ENCODE peak calls at places on chromosomes 4 and X, in five cellular contexts. Y, M, V, R and F are unnamed samples.

GRCh38 chr4:39814403-39815185 is 116.7 kb downstream of the UBE2K start:
- DNase-seq in V (no peak), Y (peak), M (no peak), R (peak), F (no peak)

GRCh38 chrX:76428243-76429130 is 977 bp downstream of the MAGEE1 start:
- DNase-seq in R (no peak), M (peak), Y (no peak), V (peak), F (no peak)

GRCh38 chr4:139167774-139168444 is 9.1 kb downstream of the ELF2 start:
- DNase-seq in Y (peak), V (no peak), M (no peak), R (peak), F (no peak)

GRCh38 chrX:119552508-119552907 is 12.7 kb downstream of the STEEP1 start:
- DNase-seq in V (no peak), M (no peak), Y (peak), R (peak), F (no peak)

GRCh38 chr4:38449506-38450174 is 214.4 kb upstream of the KLF3 start:
- DNase-seq in V (no peak), M (peak), Y (no peak), R (peak), F (peak)

GRCh38 chr4:176443117-176443516 is 123.4 kb downstream of the SPCS3 start:
- DNase-seq in Y (peak), M (no peak), R (peak), V (no peak), F (no peak)

GRCh38 chrX:107576841-107577240 is 51.5 kb upstream of the PRPS1 start:
- DNase-seq in Y (no peak), V (no peak), R (no peak), M (no peak), F (no peak)

GRCh38 chr4:83074086-83074704 is 39.2 kb downstream of the COPS4 start:
- DNase-seq in M (no peak), Y (peak), R (peak), V (no peak), F (peak)

GRCh38 chr4:65943076-65943475 is 272.8 kb upstream of the EPHA5 start:
- DNase-seq in R (no peak), Y (peak), V (peak), M (no peak), F (no peak)

GRCh38 chr4:175891863-175892262 is 79.8 kb upstream of the GPM6A start:
- DNase-seq in V (peak), R (no peak), M (no peak), Y (peak), F (peak)

GRCh38 chr4:40886931-40887330 is 137.2 kb downstream of the NSUN7 start:
- DNase-seq in M (no peak), Y (peak), V (no peak), R (no peak), F (no peak)

GRCh38 chr4:182649698-182650477 is 267.3 kb downstream of the DCTD start:
- DNase-seq in M (no peak), R (no peak), V (no peak), Y (no peak), F (no peak)

GRCh38 chrX:119692241-119693031 is 532 bp downstream of the SEPTIN6 start:
- DNase-seq in V (no peak), Y (peak), R (peak), M (peak), F (peak)

GRCh38 chrX:35787867-35788266 is 10.3 kb upstream of the MAGEB16 start:
- DNase-seq in M (no peak), R (no peak), Y (no peak), V (no peak), F (no peak)

GRCh38 chr4:119035941-119036737 is 99.5 kb upstream of the MYOZ2 start:
- DNase-seq in Y (no peak), V (no peak), R (no peak), M (no peak), F (no peak)

GRCh38 chr4:182879913-182880312 is 37.3 kb downstream of the DCTD start:
- DNase-seq in V (no peak), M (no peak), Y (no peak), R (no peak), F (no peak)

GRCh38 chr4:130424211-130424610 is 1328.3 kb downstream of the C4orf33 start:
- DNase-seq in M (no peak), V (no peak), Y (no peak), R (no peak), F (no peak)

GRCh38 chr4:95549246-95550138 is 719 bp upstream of the UNC5C start:
- DNase-seq in R (peak), V (no peak), Y (peak), M (peak), F (no peak)

GRCh38 chrX:1313788-1314187 is 22.8 kb upstream of the IL3RA start:
- DNase-seq in Y (no peak), R (no peak), M (no peak), V (no peak), F (no peak)

GRCh38 chr4:138406881-138407280 is 164.7 kb upstream of the SLC7A11 start:
- DNase-seq in R (no peak), M (no peak), Y (peak), V (no peak), F (no peak)

GRCh38 chrX:69277961-69278795 is 112.9 kb upstream of the PJA1 start:
- DNase-seq in Y (no peak), M (peak), V (no peak), R (no peak), F (no peak)

GRCh38 chrX:123833387-123833786 is 26.5 kb upstream of the XIAP start:
- DNase-seq in Y (peak), V (peak), R (peak), M (peak), F (peak)

GRCh38 chrX:106731590-106731989 is 5.1 kb downstream of the RNF128 start:
- DNase-seq in M (no peak), V (no peak), R (no peak), Y (no peak), F (no peak)

GRCh38 chr4:183443609-183444148 is 757 bp upstream of the CDKN2AIP start:
- DNase-seq in Y (no peak), V (no peak), M (no peak), R (no peak), F (no peak)

GRCh38 chr4:37946503-37947179 is 13.6 kb upstream of the PTTG2 start:
- DNase-seq in M (no peak), V (no peak), R (no peak), Y (no peak), F (no peak)

GRCh38 chr4:110442309-110442708 is 33.6 kb upstream of the ENPEP start:
- DNase-seq in V (no peak), R (no peak), Y (no peak), M (no peak), F (no peak)

GRCh38 chr4:20995591-20995990 is 295.3 kb downstream of the PACRGL start:
- DNase-seq in R (no peak), Y (no peak), V (no peak), M (no peak), F (no peak)

GRCh38 chr4:88211473-88212252 is 53.2 kb upstream of the ABCG2 start:
- DNase-seq in V (peak), M (peak), Y (peak), R (peak), F (no peak)

GRCh38 chr4:71765837-71766236 is 18.0 kb downstream of the GC start:
- DNase-seq in R (no peak), M (no peak), V (no peak), Y (no peak), F (no peak)

GRCh38 chr4:687975-688694 is 816 bp downstream of the SLC49A3 start:
- DNase-seq in V (no peak), R (no peak), Y (no peak), M (no peak), F (no peak)

GRCh38 chrX:107674480-107675364 is 46.4 kb downstream of the PRPS1 start:
- DNase-seq in Y (peak), R (no peak), M (no peak), V (no peak), F (no peak)

GRCh38 chr4:833731-834367 is 7.9 kb upstream of the CPLX1 start:
- DNase-seq in M (no peak), Y (no peak), V (no peak), R (no peak), F (no peak)

GRCh38 chr4:153517159-153517558 is 51.0 kb downstream of the TMEM131L start:
- DNase-seq in R (no peak), M (no peak), Y (no peak), V (no peak), F (no peak)

GRCh38 chr4:138241281-138242075 is 671 bp downstream of the SLC7A11 start:
- DNase-seq in Y (peak), M (no peak), R (peak), V (no peak), F (no peak)

GRCh38 chr4:96097040-96097607 is 257.2 kb downstream of the PDHA2 start:
- DNase-seq in M (no peak), R (no peak), Y (peak), V (no peak), F (no peak)